ENCODE peak calls at places on chromosomes 6 and 20, in seven cellular contexts. U, L, F, Q, V, R and P are unnamed samples.

GRCh38 chr6:16982827-16983226 is 119.0 kb upstream of the STMND1 start:
- DNase-seq in U (no peak), V (no peak), Q (no peak), R (no peak), F (no peak), L (no peak), P (no peak)

GRCh38 chr6:165031491-165031890 is 277.9 kb downstream of the C6orf118 start:
- DNase-seq in L (no peak), R (no peak), F (no peak), Q (no peak), U (no peak), V (no peak), P (no peak)

GRCh38 chr6:82095091-82095490 is 152.5 kb downstream of the IBTK start:
- DNase-seq in F (no peak), R (no peak), Q (no peak), V (no peak), L (no peak), U (no peak), P (no peak)

GRCh38 chr20:52747736-52748135 is 224.4 kb upstream of the TSHZ2 start:
- DNase-seq in V (no peak), F (no peak), Q (peak), R (no peak), U (no peak), L (no peak), P (peak)

GRCh38 chr6:159778131-159778530 is 11.3 kb downstream of the TCP1 start:
- DNase-seq in U (no peak), V (no peak), L (no peak), Q (no peak), R (no peak), F (no peak), P (no peak)

GRCh38 chr6:143754204-143754603 is 76.4 kb downstream of the PHACTR2 start:
- DNase-seq in F (no peak), Q (no peak), V (no peak), U (no peak), L (no peak), R (no peak), P (no peak)

GRCh38 chr6:141421378-141421777 is 711.3 kb upstream of the GJE1 start:
- DNase-seq in R (peak), U (no peak), L (peak), V (no peak), F (no peak), Q (no peak), P (no peak)

GRCh38 chr20:56418385-56418861 is 6.4 kb downstream of the CASS4 start:
- DNase-seq in Q (no peak), U (no peak), L (no peak), V (no peak), F (no peak), R (no peak), P (no peak)

GRCh38 chr6:128204621-128205020 is 303.8 kb upstream of the THEMIS start:
- DNase-seq in U (no peak), R (no peak), F (no peak), Q (no peak), V (no peak), L (no peak), P (no peak)

GRCh38 chr6:169915769-169916550 is 164.5 kb downstream of the ERMARD start:
- DNase-seq in F (no peak), Q (no peak), V (no peak), L (no peak), U (no peak), R (no peak), P (no peak)

GRCh38 chr20:24001901-24002405 is 13.4 kb upstream of the GGTLC1 start:
- DNase-seq in Q (no peak), R (no peak), F (no peak), U (no peak), V (no peak), L (no peak), P (no peak)